ENCODE peak calls at places on chromosome 1, in four cellular contexts. L is HepG2, C is K562, X is H1. W is an unnamed sample.

GRCh38 chr1:75765697-75766355 is 20.2 kb upstream of the RABGGTB start:
- DNase-seq in L (no peak), C (no peak), X (no peak), W (peak; percentile 78)

GRCh38 chr1:18211764-18212163 is 104.2 kb downstream of the IGSF21 start:
- DNase-seq in C (no peak), X (no peak), L (no peak), W (no peak)

GRCh38 chr1:31943546-31944184 is 5.5 kb upstream of the PTP4A2 start:
- DNase-seq in X (no peak), C (no peak), L (no peak), W (no peak)

GRCh38 chr1:48878191-48878940 is 101.7 kb upstream of the BEND5 start:
- DNase-seq in X (no peak), L (no peak), C (no peak), W (peak; percentile 6)

GRCh38 chr1:176699821-176700220 is 236.8 kb downstream of the PAPPA2 start:
- DNase-seq in C (no peak), L (no peak), X (no peak), W (no peak)

GRCh38 chr1:108125312-108126138 is 74.6 kb downstream of the SLC25A24 start:
- DNase-seq in X (peak; percentile 60), L (peak; percentile 61), C (peak; percentile 83), W (peak; percentile 78)

GRCh38 chr1:62599044-62599443 is 1.7 kb downstream of the ANGPTL3 start:
- DNase-seq in X (no peak), C (no peak), L (no peak), W (no peak)

GRCh38 chr1:167467126-167467725 is 51.1 kb downstream of the CD247 start:
- DNase-seq in L (no peak), C (no peak), X (no peak), W (no peak)

GRCh38 chr1:202130816-202131522 is 8.3 kb downstream of the GPR37L1 start:
- DNase-seq in L (no peak), C (no peak), X (no peak), W (no peak)

GRCh38 chr1:208161005-208161404 is 83.2 kb downstream of the PLXNA2 start:
- DNase-seq in L (no peak), C (no peak), X (no peak), W (no peak)

GRCh38 chr1:154865442-154866256 is 4.4 kb downstream of the KCNN3 start:
- DNase-seq in C (peak; percentile 25), L (no peak), X (no peak), W (no peak)

GRCh38 chr1:154730251-154730650 is 122.3 kb upstream of the ADAR start:
- DNase-seq in L (no peak), X (no peak), C (no peak), W (peak; percentile 93)

GRCh38 chr1:81305997-81306452 is 494.7 kb upstream of the ADGRL2 start:
- DNase-seq in X (peak; percentile 49), L (no peak), C (no peak), W (peak; percentile 65)

GRCh38 chr1:168861421-168862023 is 132.5 kb upstream of the DPT start:
- DNase-seq in C (no peak), L (peak; percentile 69), X (no peak), W (no peak)

GRCh38 chr1:94094466-94095111 is 26.4 kb downstream of the ABCA4 start:
- DNase-seq in C (no peak), X (no peak), L (no peak), W (peak; percentile 96)

GRCh38 chr1:61352845-61353435 is 270.6 kb downstream of the NFIA start:
- DNase-seq in C (no peak), X (no peak), L (no peak), W (no peak)

GRCh38 chr1:94055459-94056122 is 65.4 kb downstream of the ABCA4 start:
- DNase-seq in X (no peak), C (no peak), L (no peak), W (no peak)

GRCh38 chr1:52574594-52574993 is 21.7 kb upstream of the TUT4 start:
- DNase-seq in X (no peak), L (no peak), C (no peak), W (peak; percentile 85)

GRCh38 chr1:216892581-216892980 is 169.4 kb upstream of the ESRRG start:
- DNase-seq in X (no peak), C (no peak), L (no peak), W (no peak)

GRCh38 chr1:59549903-59550302 is 253.0 kb downstream of the FGGY start:
- DNase-seq in C (no peak), X (no peak), L (peak; percentile 50), W (no peak)

GRCh38 chr1:108050911-108051624 is 86.1 kb upstream of the VAV3 start:
- DNase-seq in L (no peak), C (no peak), X (no peak), W (peak; percentile 80)

GRCh38 chr1:14300991-14301703 is 297.3 kb upstream of the KAZN start:
- DNase-seq in L (no peak), X (no peak), C (no peak), W (no peak)
- TF ChIP-seq POLR2AphosphoS5 in L (no peak), X (no peak), C (no peak), W (no peak)

GRCh38 chr1:19511117-19511516 is 25.8 kb upstream of the CAPZB start:
- DNase-seq in C (no peak), L (no peak), X (no peak), W (no peak)
- TF ChIP-seq JUN in C (no peak), L (no peak), X (no peak), W (no peak)

GRCh38 chr1:24900486-24900849 is 29.6 kb downstream of the RUNX3 start:
- DNase-seq in L (no peak), C (no peak), X (peak; percentile 41), W (no peak)

GRCh38 chr1:24902471-24902891 is 27.6 kb downstream of the RUNX3 start:
- DNase-seq in C (no peak), X (no peak), L (no peak), W (no peak)

GRCh38 chr1:24901791-24902470 is 28.1 kb downstream of the RUNX3 start:
- DNase-seq in C (no peak), L (no peak), X (no peak), W (no peak)

GRCh38 chr1:24899581-24900485 is 30.2 kb downstream of the RUNX3 start:
- DNase-seq in C (no peak), L (no peak), X (peak; percentile 41), W (no peak)

DNA sequence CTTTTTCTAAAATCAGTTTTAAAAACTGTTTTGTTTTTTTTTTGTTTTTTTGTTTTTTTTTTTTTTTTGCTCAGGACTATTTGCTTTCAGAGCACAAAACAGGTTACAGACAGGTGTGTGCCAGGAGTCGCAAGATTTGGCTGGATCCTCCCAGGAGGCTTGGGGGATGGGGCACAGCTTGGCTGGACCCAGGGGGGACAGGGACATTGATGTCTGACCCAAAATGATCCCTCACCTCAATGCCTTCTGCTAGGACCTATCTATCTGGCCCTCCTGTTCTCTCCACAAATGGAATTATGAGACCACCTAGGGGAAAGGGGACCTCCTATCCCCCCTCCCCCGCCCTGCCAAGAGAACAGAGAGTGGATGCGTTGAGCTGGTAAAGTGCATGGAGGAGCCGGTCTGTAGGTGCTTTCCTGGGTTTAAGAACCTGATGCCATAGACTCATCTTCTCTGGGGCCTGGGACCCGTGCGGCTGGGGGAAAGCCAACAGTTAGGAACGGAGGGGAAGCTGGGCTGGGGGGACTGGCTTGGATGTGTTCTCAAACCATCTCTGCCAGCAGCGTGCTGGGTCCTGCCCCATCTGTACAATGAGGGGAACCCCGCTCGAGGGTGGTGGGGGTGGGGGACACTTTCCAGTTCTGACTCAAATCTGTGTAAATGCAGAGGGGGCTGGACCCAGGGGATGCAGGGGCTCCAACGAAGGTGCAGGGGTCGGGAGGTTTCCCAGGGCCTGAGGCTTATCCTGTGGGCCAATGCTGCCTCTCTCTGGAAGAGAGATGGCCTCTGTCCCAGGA is 28.9 kb downstream of the RUNX3 start:
- DNase-seq in X (peak; percentile 39), C (no peak), L (no peak), W (no peak)
- TF ChIP-seq POLR2A in X (no peak), C (no peak), L (no peak), W (no peak)

DNA sequence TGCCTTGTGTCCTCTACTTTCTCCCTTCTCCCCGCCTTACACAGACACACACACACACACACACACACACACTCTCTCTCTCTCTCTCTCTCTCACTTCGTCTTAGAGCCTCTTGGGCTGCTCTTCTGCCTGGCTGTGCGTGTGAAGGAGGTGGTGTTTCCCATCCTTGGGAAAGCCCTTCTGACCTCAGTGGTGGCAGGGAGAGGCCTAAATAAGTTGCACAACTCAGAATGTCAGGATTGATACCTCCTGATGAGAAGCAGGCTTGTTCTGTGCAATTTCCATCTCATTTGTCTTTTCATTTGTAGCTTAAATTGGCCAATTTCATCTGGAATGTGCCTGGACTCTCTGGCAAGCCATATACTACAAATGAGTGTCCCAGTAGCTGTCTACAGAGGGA is 25.0 kb downstream of the LRRN2 start:
- DNase-seq in X (no peak), L (no peak), C (no peak), W (no peak)
- TF ChIP-seq POLR2AphosphoS5 in X (no peak), L (no peak), C (no peak), W (no peak)

GRCh38 chr1:184056921-184057496 is 5.5 kb downstream of the TSEN15 start:
- DNase-seq in L (no peak), X (no peak), C (no peak), W (no peak)

GRCh38 chr1:184061396-184062003 is 10.0 kb downstream of the TSEN15 start:
- DNase-seq in L (peak; percentile 57), X (no peak), C (no peak), W (no peak)

GRCh38 chr1:184059887-184060286 is 8.4 kb downstream of the TSEN15 start:
- DNase-seq in C (no peak), X (no peak), L (no peak), W (no peak)

GRCh38 chr1:184062640-184063280 is 11.2 kb downstream of the TSEN15 start:
- DNase-seq in L (no peak), X (no peak), C (no peak), W (no peak)

GRCh38 chr1:184060316-184060715 is 8.8 kb downstream of the TSEN15 start:
- DNase-seq in X (no peak), L (no peak), C (no peak), W (no peak)
- TF ChIP-seq JUN in X (no peak), L (no peak), C (no peak), W (no peak)

W was measured in endothelial cell of umbilical vein.